ENCODE peak calls at places on chromosome 5, in six cellular contexts. W, S, V, A, Z and H are unnamed samples.

GRCh38 chr5:96896806-96897205 is 20.5 kb downstream of the ERAP2 start:
- DNase-seq in V (peak; percentile 80), W (no peak), Z (peak; percentile 59), A (no peak), S (no peak), H (peak; percentile 53)

GRCh38 chr5:32777733-32778132 is 66.6 kb downstream of the NPR3 start:
- DNase-seq in W (peak; percentile 53), Z (no peak), V (no peak), A (no peak), S (no peak), H (no peak)

GRCh38 chr5:39264528-39264927 is 45.2 kb upstream of the FYB1 start:
- DNase-seq in S (no peak), A (no peak), Z (peak; percentile 35), V (peak; percentile 80), W (no peak), H (peak; percentile 55)

GRCh38 chr5:72147601-72148000 is 40.3 kb downstream of the MAP1B start:
- DNase-seq in S (no peak), A (no peak), W (no peak), V (no peak), Z (no peak), H (no peak)

GRCh38 chr5:157679801-157680200 is 8.5 kb downstream of the C5orf52 start:
- DNase-seq in W (no peak), Z (no peak), V (no peak), A (no peak), S (no peak), H (no peak)

GRCh38 chr5:135452366-135453030 is 347 bp upstream of the TIFAB start:
- DNase-seq in A (no peak), S (peak; percentile 1), V (no peak), W (no peak), Z (no peak), H (no peak)

GRCh38 chr5:14399054-14399657 is 182.4 kb upstream of the OTULINL start:
- DNase-seq in V (peak; percentile 51), W (peak; percentile 81), Z (peak; percentile 36), S (no peak), A (peak; percentile 68), H (peak; percentile 38)

GRCh38 chr5:83472508-83473343 is 1.2 kb downstream of the VCAN start:
- DNase-seq in A (no peak), V (peak; percentile 50), Z (peak; percentile 54), W (peak; percentile 24), S (peak; percentile 59), H (peak; percentile 48)

GRCh38 chr5:135356522-135357318 is 42.3 kb downstream of the MACROH2A1 start:
- DNase-seq in A (peak; percentile 76), S (no peak), Z (no peak), W (peak; percentile 89), V (no peak), H (no peak)

GRCh38 chr5:76303917-76304316 is 99.2 kb upstream of the IQGAP2 start:
- DNase-seq in W (no peak), A (no peak), V (peak; percentile 80), Z (peak; percentile 43), S (no peak), H (peak; percentile 71)

GRCh38 chr5:6757414-6757969 is 44.3 kb downstream of the TENT4A start:
- DNase-seq in S (no peak), V (no peak), Z (no peak), W (no peak), A (no peak), H (no peak)

GRCh38 chr5:94745786-94746730 is 127.6 kb downstream of the SLF1 start:
- DNase-seq in A (peak; percentile 25), Z (peak; percentile 64), S (no peak), V (peak; percentile 71), W (peak; percentile 11), H (no peak)

GRCh38 chr5:74543162-74543995 is 97.1 kb downstream of the ENC1 start:
- DNase-seq in A (peak; percentile 84), V (no peak), Z (no peak), W (peak; percentile 70), S (peak; percentile 27), H (no peak)

GRCh38 chr5:131525805-131526204 is 109.2 kb downstream of the RAPGEF6 start:
- DNase-seq in W (no peak), V (no peak), S (no peak), Z (no peak), A (no peak), H (no peak)

GRCh38 chr5:675111-675875 is 17.9 kb downstream of the TPPP start:
- DNase-seq in Z (no peak), A (no peak), V (no peak), S (no peak), W (no peak), H (no peak)

GRCh38 chr5:131855452-131855851 is 58.6 kb upstream of the FNIP1 start:
- DNase-seq in Z (no peak), V (no peak), A (no peak), S (no peak), W (no peak), H (no peak)

GRCh38 chr5:23208959-23209431 is 298.4 kb upstream of the PRDM9 start:
- DNase-seq in S (peak; percentile 14), W (peak; percentile 79), V (peak; percentile 34), Z (peak; percentile 42), A (peak; percentile 8), H (peak; percentile 6)

DNA sequence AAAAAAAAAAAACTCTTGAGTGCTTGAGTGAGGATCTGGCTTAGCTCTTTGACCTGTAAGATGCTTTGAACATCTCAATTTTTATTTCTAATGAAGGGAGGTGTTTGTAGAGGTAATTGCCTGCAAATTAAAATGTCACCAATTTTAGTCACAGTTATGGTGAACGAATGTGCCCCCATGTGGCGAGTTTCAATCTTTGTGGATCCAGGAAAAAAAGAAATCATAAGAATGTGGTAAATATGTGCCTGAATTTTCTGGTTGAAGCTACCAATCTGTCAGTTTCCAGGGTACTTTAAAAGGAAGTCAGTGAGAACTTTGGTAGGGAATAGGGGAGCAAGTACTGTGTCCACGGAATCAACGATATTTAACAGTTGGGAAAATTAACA is 1772.4 kb upstream of the CDH9 start:
- DNase-seq in W (no peak), Z (no peak), A (no peak), S (no peak), V (no peak), H (no peak)
- TF ChIP-seq CTCF in W (no peak), Z (no peak), A (peak; percentile 29), S (no peak), V (no peak), H (no peak)

GRCh38 chr5:91183743-91184142 is 199.4 kb downstream of the ARRDC3 start:
- DNase-seq in W (no peak), V (no peak), S (no peak), A (no peak), Z (no peak), H (no peak)

GRCh38 chr5:91180506-91180905 is 202.6 kb downstream of the ARRDC3 start:
- DNase-seq in V (no peak), Z (no peak), S (no peak), W (no peak), A (no peak), H (no peak)

GRCh38 chr5:91186101-91186500 is 197.0 kb downstream of the ARRDC3 start:
- DNase-seq in W (no peak), A (no peak), V (no peak), S (no peak), Z (no peak), H (no peak)

GRCh38 chr5:91179018-91179417 is 204.1 kb downstream of the ARRDC3 start:
- DNase-seq in A (no peak), Z (no peak), W (peak; percentile 61), V (no peak), S (no peak), H (no peak)

DNA sequence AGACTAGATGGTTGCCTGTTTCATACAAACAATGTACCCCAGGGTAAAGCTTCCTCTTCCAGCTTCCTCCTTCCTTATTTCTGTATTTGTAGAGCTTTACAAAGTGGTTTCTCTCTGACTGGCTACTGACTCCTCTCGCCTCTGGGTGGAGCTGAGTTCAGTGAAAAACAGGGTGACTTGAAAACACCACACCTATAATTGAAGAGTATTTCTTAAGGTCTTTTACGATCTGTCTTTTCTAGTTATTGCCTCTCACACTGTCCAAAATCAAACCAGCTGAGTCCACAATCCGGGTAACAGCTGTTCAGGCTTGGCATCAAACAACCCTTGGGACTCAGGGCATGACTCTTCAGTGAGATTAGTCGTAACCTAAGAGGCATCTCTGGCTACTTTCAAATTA is 200.4 kb downstream of the ARRDC3 start:
- DNase-seq in V (peak; percentile 48), S (peak; percentile 17), A (no peak), Z (peak; percentile 27), W (peak; percentile 23), H (no peak)
- TF ChIP-seq CTCF in V (no peak), S (no peak), A (peak; percentile 27), Z (no peak), W (peak; percentile 7), H (no peak)

DNA sequence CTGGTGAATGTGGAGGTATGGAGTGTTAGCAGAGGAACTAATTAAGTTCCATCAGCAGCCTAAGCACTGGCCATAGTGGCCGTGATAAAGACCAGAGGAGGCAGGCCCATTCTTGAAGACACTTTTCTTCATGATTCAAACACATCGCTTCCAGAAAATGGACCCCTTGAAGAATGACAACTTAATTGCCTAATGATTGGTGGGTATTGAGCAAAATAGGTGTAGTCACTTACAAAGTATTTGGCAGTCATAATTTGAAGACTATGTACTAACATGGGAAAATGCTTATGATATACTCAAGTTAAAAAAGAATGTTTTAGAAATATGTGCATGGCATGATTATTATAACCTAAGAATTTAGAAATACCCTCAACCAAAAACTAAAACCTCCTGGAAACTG is 44.8 kb downstream of the MEGF10 start:
- DNase-seq in Z (no peak), W (no peak), S (no peak), V (no peak), A (no peak), H (no peak)
- TF ChIP-seq CTCF in Z (no peak), W (no peak), S (no peak), V (no peak), A (no peak), H (no peak)

GRCh38 chr5:35851282-35851681 is 5.4 kb upstream of the IL7R start:
- DNase-seq in W (peak; percentile 49), S (no peak), V (no peak), Z (no peak), A (no peak), H (no peak)

GRCh38 chr5:35853652-35854051 is 3.0 kb upstream of the IL7R start:
- DNase-seq in Z (no peak), W (peak; percentile 13), A (no peak), S (no peak), V (peak; percentile 75), H (peak; percentile 81)

GRCh38 chr5:35849850-35850249 is 6.8 kb upstream of the IL7R start:
- DNase-seq in S (no peak), Z (no peak), W (no peak), A (no peak), V (no peak), H (no peak)

GRCh38 chr5:35854248-35854647 is 2.4 kb upstream of the IL7R start:
- DNase-seq in S (no peak), W (no peak), V (peak; percentile 51), Z (no peak), A (no peak), H (peak; percentile 76)

DNA sequence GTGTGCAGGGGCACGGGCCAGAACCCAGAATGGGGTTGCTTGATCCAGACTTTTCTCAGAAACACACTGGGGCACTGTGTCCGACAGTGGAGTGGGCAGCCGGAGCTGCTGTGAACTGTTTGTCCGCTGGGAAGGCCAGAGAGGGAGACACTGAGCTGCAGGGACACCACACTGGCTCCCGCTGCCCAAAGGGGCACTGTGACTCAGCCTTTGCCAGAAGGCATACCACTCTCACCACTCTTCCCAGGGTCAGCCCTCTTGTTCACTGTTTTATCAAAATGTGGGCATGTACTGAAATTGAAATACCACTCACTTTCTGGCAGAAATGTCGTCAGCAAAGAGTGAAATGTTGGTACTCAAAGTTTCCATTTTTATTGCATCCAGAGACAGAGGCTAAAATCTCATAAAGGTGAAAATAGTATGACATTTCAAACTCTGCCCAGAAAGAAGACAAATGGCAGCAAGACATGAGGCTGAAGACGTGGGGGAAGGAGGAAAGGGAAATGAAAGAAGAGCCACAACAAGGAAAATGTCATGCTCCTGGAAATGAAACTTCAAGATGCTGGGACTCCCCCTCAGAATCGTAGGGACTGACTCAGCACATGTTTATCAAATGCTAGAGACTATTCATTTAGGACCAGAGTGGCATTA is 4.5 kb upstream of the IL7R start:
- DNase-seq in Z (peak; percentile 32), S (peak; percentile 12), W (no peak), V (peak; percentile 74), A (no peak), H (peak; percentile 82)
- TF ChIP-seq CTCF in Z (no peak), S (no peak), W (no peak), V (no peak), A (peak; percentile 61), H (no peak)